ENCODE peak calls at places on chromosomes 7 and 10, in ten cellular contexts. D, Z, I, S, F, N, P, H, A and X are unnamed samples. For H3K4me1, the result is how much of the 10 kb centered on the place peaks cover.

GRCh38 chr10:14530465-14530864 is 199.7 kb upstream of the FRMD4A start:
- DNase-seq in Z (no peak), H (no peak), P (no peak), A (no peak), N (no peak), I (no peak), S (no peak), D (no peak), F (no peak), X (no peak)

GRCh38 chr10:93680414-93681047 is 21.9 kb downstream of the FRA10AC1 start:
- DNase-seq in H (peak), P (no peak), I (no peak), N (no peak), Z (peak), A (no peak), S (no peak), D (no peak), F (no peak), X (no peak)

GRCh38 chr7:139753079-139753692 is 24.6 kb downstream of the HIPK2 start:
- DNase-seq in Z (no peak), D (no peak), A (no peak), H (no peak), N (no peak), S (no peak), P (no peak), I (no peak), F (no peak), X (no peak)

GRCh38 chr7:3725660-3726059 is 424.6 kb downstream of the SDK1 start:
- DNase-seq in F (no peak), S (no peak), P (no peak), N (no peak), A (no peak), Z (no peak), I (no peak), H (no peak), D (no peak), X (no peak)

GRCh38 chr10:12638103-12638502 is 288.8 kb downstream of the CAMK1D start:
- DNase-seq in P (no peak), I (no peak), Z (no peak), N (no peak), H (peak), S (no peak), A (no peak), F (no peak), D (no peak), X (no peak)

GRCh38 chr7:75776295-75776971 is 4.4 kb upstream of the CCL26 start:
- DNase-seq in N (no peak), H (peak), A (no peak), P (no peak), I (no peak), D (no peak), Z (no peak), S (no peak), F (no peak), X (no peak)

GRCh38 chr10:23141995-23142394 is 46.6 kb downstream of the MSRB2 start:
- DNase-seq in H (no peak), I (no peak), P (no peak), S (no peak), D (no peak), F (no peak), A (no peak), N (no peak), Z (no peak), X (no peak)

GRCh38 chr7:55191926-55192692 is 173.0 kb upstream of the LANCL2 start:
- DNase-seq in F (no peak), S (no peak), P (no peak), H (no peak), Z (no peak), I (no peak), A (no peak), D (no peak), N (no peak), X (no peak)

GRCh38 chr7:129317450-129317849 is 92.6 kb downstream of the AHCYL2 start:
- DNase-seq in I (no peak), Z (no peak), S (no peak), N (no peak), F (no peak), D (no peak), P (no peak), A (no peak), H (no peak), X (no peak)
- H3K4me1 ChIP-seq in I (under half), Z (under half), S (under half), N (under half), F (under half), D (under half), P (under half), A (under half), H (under half), X (under half)

GRCh38 chr10:114492351-114493037 is 88.2 kb upstream of the AFAP1L2 start:
- DNase-seq in F (no peak), P (no peak), Z (no peak), H (no peak), A (no peak), S (no peak), N (no peak), D (no peak), I (no peak), X (no peak)
- H3K4me1 ChIP-seq in F (under half), P (under half), Z (under half), H (under half), A (under half), S (under half), N (under half), D (under half), I (under half), X (under half)

GRCh38 chr10:33120275-33120674 is 162.2 kb upstream of the ITGB1 start:
- DNase-seq in I (no peak), Z (no peak), F (no peak), P (no peak), D (no peak), H (no peak), N (no peak), A (no peak), S (no peak), X (no peak)
- H3K4me1 ChIP-seq in I (under half), Z (under half), F (under half), P (under half), D (under half), H (under half), N (under half), A (under half), S (under half), X (under half)

GRCh38 chr7:18526368-18526878 is 30.9 kb downstream of the HDAC9 start:
- DNase-seq in F (no peak), Z (no peak), I (no peak), S (no peak), P (no peak), D (no peak), N (no peak), A (no peak), H (no peak), X (no peak)
- H3K4me1 ChIP-seq in F (under half), Z (under half), I (under half), S (under half), P (under half), D (under half), N (under half), A (under half), H (under half), X (half or more)

GRCh38 chr7:17318146-17318545 is 19.7 kb downstream of the AHR start:
- DNase-seq in N (no peak), P (no peak), A (no peak), S (no peak), I (no peak), F (no peak), D (no peak), H (peak), Z (no peak), X (no peak)
- H3K4me1 ChIP-seq in N (under half), P (under half), A (under half), S (under half), I (under half), F (half or more), D (under half), H (under half), Z (under half), X (under half)

DNA sequence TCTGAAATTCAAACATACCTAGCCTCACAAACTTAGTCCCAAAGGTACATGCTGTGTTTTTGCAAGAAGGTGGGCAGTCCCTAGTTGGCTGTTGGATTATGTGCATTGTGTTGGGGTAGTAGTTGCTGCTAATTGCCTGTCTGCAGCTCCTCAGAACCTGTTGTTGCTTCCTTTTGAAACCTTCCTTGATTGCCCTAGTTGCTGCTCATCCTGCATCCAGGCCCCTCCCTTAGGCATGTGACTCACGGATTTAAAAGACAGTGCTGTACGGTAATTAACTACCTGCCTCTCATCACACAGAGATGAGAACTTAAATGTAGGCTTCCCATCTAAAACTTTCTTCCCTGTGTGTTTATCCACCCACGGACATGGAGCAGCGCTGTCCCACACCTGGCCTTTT is 67.7 kb downstream of the BMPR1A start:
- DNase-seq in I (no peak), N (no peak), Z (no peak), S (no peak), D (no peak), F (no peak), A (no peak), H (no peak), P (no peak), X (no peak)
- H3K4me1 ChIP-seq in I (under half), N (under half), Z (under half), S (under half), D (under half), F (under half), A (under half), H (under half), P (under half), X (under half)